ENCODE peak calls at places on chromosome 3, in eight cellular contexts. E is astrocyte of the spinal cord; U is stimulated activated CD8-positive, alpha-beta memory T cell treated with anti-CD3 and anti-CD28 coated beads, Interleukin-7, amount 100 ng/mL, for 24 hours; R is HCEC 1CT; Z is LoVo; K is SK-MEL-5; X is CD8-positive, alpha-beta memory T cell; N is lower lobe of right lung. M is an unnamed sample.

GRCh38 chr3:46233194-46233593 is 9.1 kb upstream of the CCR3 start:
- DNase-seq in E (no peak), U (no peak), R (no peak), Z (no peak), K (no peak), X (no peak), N (no peak), M (no peak)

GRCh38 chr3:125141596-125142417 is 70.7 kb downstream of the SLC12A8 start:
- DNase-seq in E (peak), U (peak), R (no peak), Z (no peak), K (no peak), X (peak), N (peak), M (no peak)

GRCh38 chr3:64129581-64129980 is 95.7 kb downstream of the PRICKLE2 start:
- DNase-seq in E (no peak), U (no peak), R (no peak), Z (no peak), K (no peak), X (no peak), N (no peak), M (no peak)

GRCh38 chr3:34056951-34057390 is 258.5 kb downstream of the PDCD6IP start:
- DNase-seq in E (peak), U (no peak), R (peak), Z (no peak), K (no peak), X (no peak), N (no peak), M (no peak)

GRCh38 chr3:143521803-143522202 is 326.5 kb downstream of the SLC9A9 start:
- DNase-seq in E (no peak), U (no peak), R (no peak), Z (no peak), K (no peak), X (no peak), N (no peak), M (no peak)

GRCh38 chr3:14481646-14482036 is 58.5 kb downstream of the GRIP2 start:
- DNase-seq in E (no peak), U (no peak), R (no peak), Z (no peak), K (no peak), X (no peak), N (peak), M (no peak)

GRCh38 chr3:73746610-73747009 is 121.9 kb upstream of the PDZRN3 start:
- DNase-seq in E (no peak), U (no peak), R (no peak), Z (no peak), K (no peak), X (no peak), N (no peak), M (no peak)

GRCh38 chr3:39052613-39053012 is 797 bp downstream of the WDR48 start:
- DNase-seq in E (no peak), U (no peak), R (no peak), Z (no peak), K (peak), X (no peak), N (no peak), M (no peak)

GRCh38 chr3:107620534-107620933 is 97.8 kb downstream of the BBX start:
- DNase-seq in E (no peak), U (no peak), R (no peak), Z (peak), K (no peak), X (no peak), N (no peak), M (no peak)

GRCh38 chr3:158769519-158770253 is 32.2 kb upstream of the MFSD1 start:
- DNase-seq in E (no peak), U (no peak), R (peak), Z (no peak), K (no peak), X (no peak), N (no peak), M (no peak)

GRCh38 chr3:162487138-162487537 is 990.5 kb downstream of the OTOL1 start:
- DNase-seq in E (no peak), U (no peak), R (peak), Z (no peak), K (no peak), X (no peak), N (no peak), M (no peak)

GRCh38 chr3:72396899-72397298 is 451.3 kb downstream of the SHQ1 start:
- DNase-seq in E (no peak), U (no peak), R (no peak), Z (no peak), K (no peak), X (no peak), N (no peak), M (no peak)

GRCh38 chr3:58063424-58063823 is 55.2 kb downstream of the FLNB start:
- DNase-seq in E (peak), U (no peak), R (peak), Z (peak), K (no peak), X (no peak), N (no peak), M (peak)

GRCh38 chr3:155676252-155676981 is 68.5 kb downstream of the PLCH1 start:
- DNase-seq in E (peak), U (no peak), R (peak), Z (no peak), K (peak), X (no peak), N (no peak), M (no peak)

GRCh38 chr3:186331043-186331442 is 31.0 kb downstream of the DGKG start:
- DNase-seq in E (no peak), U (no peak), R (no peak), Z (no peak), K (no peak), X (no peak), N (no peak), M (no peak)

GRCh38 chr3:97971679-97972567 is at the start of gene RIOX2:
- DNase-seq in E (peak), U (peak), R (peak), Z (peak), K (peak), X (peak), N (peak), M (peak)